ENCODE peak calls at places on chromosomes 11 and 22, in four cellular contexts. K, I, V and H are unnamed samples.

GRCh38 chr11:119585038-119585666 is 143.8 kb downstream of the NECTIN1 start:
- DNase-seq in I (no peak), K (peak; percentile 71), V (peak; percentile 55), H (no peak)

GRCh38 chr11:78564037-78564888 is 10.4 kb downstream of the NARS2 start:
- DNase-seq in K (peak; percentile 36), V (peak; percentile 72), I (peak; percentile 78), H (peak; percentile 81)

GRCh38 chr11:67274768-67275605 is 8.7 kb downstream of the GRK2 start:
- DNase-seq in I (no peak), K (no peak), V (no peak), H (no peak)

GRCh38 chr22:42177891-42178336 is 47.3 kb upstream of the CYP2D6 start:
- DNase-seq in V (no peak), I (no peak), K (no peak), H (no peak)

GRCh38 chr11:27395556-27396258 is 32.7 kb upstream of the CCDC34 start:
- DNase-seq in I (no peak), V (no peak), K (peak; percentile 43), H (no peak)

GRCh38 chr11:47388697-47389576 is 10.6 kb upstream of the SPI1 start:
- DNase-seq in K (no peak), V (no peak), I (no peak), H (no peak)

GRCh38 chr11:2788751-2789140 is 89.0 kb upstream of the KCNQ1OT1 start:
- DNase-seq in V (no peak), I (no peak), K (peak; percentile 10), H (no peak)

GRCh38 chr22:40210814-40211213 is 33.1 kb downstream of the TNRC6B start:
- DNase-seq in K (no peak), V (no peak), I (no peak), H (no peak)

GRCh38 chr11:112280268-112281126 is 19.8 kb upstream of the PLET1 start:
- DNase-seq in I (peak; percentile 81), V (peak; percentile 91), K (peak; percentile 63), H (peak; percentile 90)

GRCh38 chr22:46659059-46659790 is 39.0 kb downstream of the GRAMD4 start:
- DNase-seq in I (no peak), V (no peak), K (no peak), H (no peak)